ENCODE peak calls at places on chromosome 7, in four cellular contexts. G is colonic mucosa, U is kidney, Z is neural progenitor cell. H is an unnamed sample.

GRCh38 chr7:3272691-3273141 is 28.3 kb upstream of the SDK1 start:
- DNase-seq in G (no peak), U (no peak), Z (no peak), H (no peak)

GRCh38 chr7:73577627-73578341 is 595 bp downstream of the TBL2 start:
- DNase-seq in G (peak; percentile 43), U (peak; percentile 57), Z (no peak), H (peak; percentile 43)

GRCh38 chr7:20513897-20514296 is 101.6 kb upstream of the ABCB5 start:
- DNase-seq in G (no peak), U (no peak), Z (no peak), H (no peak)

GRCh38 chr7:9937944-9938631 is 1035.6 kb upstream of the PHF14 start:
- DNase-seq in G (no peak), U (no peak), Z (no peak), H (no peak)

GRCh38 chr7:15197359-15197977 is 294.9 kb upstream of the DGKB start:
- DNase-seq in G (no peak), U (no peak), Z (no peak), H (no peak)

GRCh38 chr7:151131622-151132293 is 35.7 kb downstream of the GBX1 start:
- DNase-seq in G (no peak), U (peak; percentile 68), Z (no peak), H (peak; percentile 41)

GRCh38 chr7:85186083-85186520 is 754 bp downstream of the SEMA3D start:
- DNase-seq in G (peak; percentile 21), U (peak; percentile 67), Z (peak; percentile 69), H (no peak)

GRCh38 chr7:100895956-100896742 is 461 bp upstream of the ACHE start:
- DNase-seq in G (peak; percentile 76), U (peak; percentile 78), Z (peak; percentile 70), H (no peak)

GRCh38 chr7:24971333-24972165 is 8.4 kb downstream of the OSBPL3 start:
- DNase-seq in G (no peak), U (no peak), Z (no peak), H (no peak)

GRCh38 chr7:102412548-102412947 is 16.4 kb downstream of the PRKRIP1 start:
- DNase-seq in G (no peak), U (no peak), Z (peak; percentile 38), H (no peak)

GRCh38 chr7:945556-946255 is 8.8 kb downstream of the ADAP1 start:
- DNase-seq in G (peak; percentile 97), U (peak; percentile 98), Z (no peak), H (peak; percentile 93)

GRCh38 chr7:74220229-74220628 is 10.4 kb downstream of the LAT2 start:
- DNase-seq in G (no peak), U (no peak), Z (no peak), H (no peak)

GRCh38 chr7:2729893-2730716 is 42.1 kb downstream of the AMZ1 start:
- DNase-seq in G (no peak), U (peak; percentile 61), Z (no peak), H (no peak)

GRCh38 chr7:43735802-43736603 is 6.7 kb upstream of the COA1 start:
- DNase-seq in G (no peak), U (no peak), Z (no peak), H (no peak)

GRCh38 chr7:99827040-99827778 is 604 bp upstream of the CYP3A43 start:
- DNase-seq in G (no peak), U (no peak), Z (no peak), H (no peak)

GRCh38 chr7:131095346-131095745 is 232.3 kb upstream of the MKLN1 start:
- DNase-seq in G (no peak), U (no peak), Z (no peak), H (no peak)

GRCh38 chr7:143848192-143848591 is 53.8 kb downstream of the TCAF1 start:
- DNase-seq in G (no peak), U (no peak), Z (no peak), H (no peak)

GRCh38 chr7:105654994-105655900 is 74.0 kb upstream of the EFCAB10 start:
- DNase-seq in G (no peak), U (peak; percentile 83), Z (peak; percentile 78), H (no peak)

GRCh38 chr7:57398548-57398947 is 51.4 kb upstream of the ZNF716 start:
- DNase-seq in G (no peak), U (peak; percentile 51), Z (no peak), H (no peak)

GRCh38 chr7:801940-802364 is 30.3 kb upstream of the SUN1 start:
- DNase-seq in G (peak; percentile 71), U (peak; percentile 96), Z (no peak), H (peak; percentile 86)

GRCh38 chr7:69953319-69954067 is 355.2 kb downstream of the AUTS2 start:
- DNase-seq in G (no peak), U (no peak), Z (no peak), H (no peak)

GRCh38 chr7:91564101-91564500 is 299.9 kb downstream of the FZD1 start:
- DNase-seq in G (no peak), U (no peak), Z (no peak), H (no peak)

GRCh38 chr7:158323741-158324396 is 263.8 kb downstream of the PTPRN2 start:
- DNase-seq in G (no peak), U (no peak), Z (no peak), H (no peak)
- H3K9me3 ChIP-seq in G (no peaks in the 10 kb centered on the region), U (no peaks in the 10 kb centered on the region), Z (no peaks in the 10 kb centered on the region), H (no peaks in the 10 kb centered on the region)

DNA sequence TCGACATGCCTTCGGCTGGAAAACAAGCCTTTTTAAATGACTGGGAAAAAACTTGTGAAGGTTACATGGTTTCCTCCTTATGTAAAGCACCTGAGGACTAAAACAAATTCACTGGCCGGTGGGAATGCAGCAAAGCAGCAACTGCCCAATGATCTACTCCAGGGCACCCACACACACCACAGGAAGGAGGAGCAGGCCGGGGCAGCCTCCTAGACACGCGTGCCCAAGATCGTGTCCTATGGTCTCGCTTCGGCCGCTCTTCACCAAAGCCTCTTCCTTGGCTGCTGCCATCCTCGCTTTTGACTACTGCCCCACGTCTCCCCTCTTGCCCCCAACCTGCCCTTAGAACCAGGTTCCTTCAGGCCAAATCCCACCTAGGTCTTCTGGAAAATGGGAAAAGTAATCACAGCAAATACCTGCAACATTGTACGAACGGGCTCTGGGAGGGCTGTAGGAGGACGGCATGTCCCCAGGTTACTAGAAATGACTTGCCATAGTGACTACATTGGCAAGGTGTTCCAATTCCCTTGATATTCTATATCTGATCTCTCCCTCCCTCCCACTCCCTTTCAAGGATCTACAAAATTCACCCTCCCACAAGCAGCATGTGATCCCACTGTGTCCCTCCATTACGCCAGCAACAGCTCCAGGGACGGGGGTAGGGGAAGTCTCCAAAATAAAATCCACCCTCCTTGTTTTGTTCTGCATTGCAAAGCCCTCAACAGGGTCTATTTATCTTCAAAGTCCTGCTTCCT is 84.9 kb downstream of the RNF216 start:
- DNase-seq in G (no peak), U (peak; percentile 69), Z (no peak), H (no peak)
- H3K4me1 ChIP-seq in G (peaks cover 13% of the 10 kb centered on the region), U (peaks cover 57% of the 10 kb centered on the region), Z (peaks cover 6% of the 10 kb centered on the region), H (peaks cover 77% of the 10 kb centered on the region)

GRCh38 chr7:123208793-123209192 is 9.0 kb upstream of the SLC13A1 start:
- DNase-seq in G (no peak), U (no peak), Z (peak; percentile 43), H (no peak)
- TF ChIP-seq CTCF in G (peak; percentile 19), U (peak; percentile 31), Z (peak; percentile 50), H (no peak)

GRCh38 chr7:77782383-77782782 is 15.9 kb downstream of the TMEM60 start:
- DNase-seq in G (no peak), U (no peak), Z (no peak), H (no peak)

GRCh38 chr7:77783540-77783939 is 14.7 kb downstream of the TMEM60 start:
- DNase-seq in G (no peak), U (no peak), Z (no peak), H (no peak)

GRCh38 chr7:77783111-77783510 is 15.1 kb downstream of the TMEM60 start:
- DNase-seq in G (no peak), U (no peak), Z (no peak), H (no peak)

GRCh38 chr7:77778535-77778934 is 19.7 kb downstream of the TMEM60 start:
- DNase-seq in G (no peak), U (no peak), Z (no peak), H (no peak)
- H3K9me3 ChIP-seq in G (no peaks in the 10 kb centered on the region), U (no peaks in the 10 kb centered on the region), Z (no peaks in the 10 kb centered on the region), H (no peaks in the 10 kb centered on the region)

DNA sequence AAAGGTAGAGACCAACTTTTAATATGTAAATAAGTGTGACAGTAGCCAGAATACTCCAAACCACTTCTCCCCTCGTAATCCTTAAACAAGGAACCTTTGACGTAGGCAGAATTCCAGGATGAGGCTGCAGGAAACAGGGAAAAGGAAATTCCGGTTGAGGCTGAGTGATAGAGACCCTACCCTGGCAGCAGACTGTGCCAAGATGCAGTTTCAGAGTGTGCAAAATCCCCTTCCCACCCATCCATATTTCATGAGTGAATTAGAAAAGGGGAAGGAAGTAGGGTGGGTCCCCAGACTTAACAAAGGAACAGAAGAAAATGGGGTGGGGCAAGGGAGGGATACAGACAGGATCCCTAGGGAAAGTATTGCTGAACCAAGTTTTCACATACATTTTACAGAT is 143.0 kb downstream of the RAPGEF5 start:
- DNase-seq in G (no peak), U (no peak), Z (no peak), H (no peak)
- H3K4me1 ChIP-seq in G (no peaks in the 10 kb centered on the region), U (peaks cover 6% of the 10 kb centered on the region), Z (peaks cover 38% of the 10 kb centered on the region), H (peaks cover 31% of the 10 kb centered on the region)

DNA sequence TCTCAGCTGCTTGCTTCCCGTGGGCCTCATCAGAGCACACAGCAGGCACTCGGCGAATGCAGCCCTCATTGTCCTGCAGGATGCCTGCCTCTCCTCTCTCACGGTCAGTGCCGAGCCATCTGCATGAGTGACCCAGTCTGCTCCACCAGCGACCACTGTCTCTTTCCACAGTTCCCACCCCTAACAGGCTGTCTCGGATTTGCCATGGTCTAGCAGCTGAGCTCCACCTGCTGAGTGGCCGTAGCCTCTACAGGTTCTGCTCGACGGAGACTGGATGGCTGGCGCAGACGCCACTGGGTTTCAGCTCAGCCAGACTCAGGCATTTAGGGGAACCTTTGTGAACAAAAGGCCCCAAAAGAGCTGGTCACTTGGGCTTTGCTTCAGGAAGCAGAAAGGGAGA is 209.4 kb upstream of the FOXK1 start:
- DNase-seq in G (no peak), U (no peak), Z (peak; percentile 42), H (no peak)
- TF ChIP-seq CTCF in G (no peak), U (no peak), Z (peak; percentile 27), H (no peak)

GRCh38 chr7:158191671-158192070 is 396.0 kb downstream of the PTPRN2 start:
- DNase-seq in G (no peak), U (no peak), Z (no peak), H (no peak)
- H3K9me3 ChIP-seq in G (no peaks in the 10 kb centered on the region), U (peaks cover 3% of the 10 kb centered on the region), Z (no peaks in the 10 kb centered on the region), H (peaks cover 17% of the 10 kb centered on the region)

H was measured in lower lobe of right lung.